ENCODE peak calls at places on chromosomes 6 and 20, in six cellular contexts. U is prostate gland, W is fibroblast of lung, O is left lung, E is stomach, T is neural progenitor cell. D is an unnamed sample.

GRCh38 chr6:16769131-16769985 is 8.1 kb upstream of the ATXN1 start:
- DNase-seq in U (peak), W (peak), O (no peak), E (peak), T (no peak), D (no peak)

GRCh38 chr6:130629640-130630039 is 197.6 kb upstream of the SMLR1 start:
- DNase-seq in U (no peak), W (no peak), O (no peak), E (no peak), T (no peak), D (no peak)

GRCh38 chr6:36323062-36323461 is 13.6 kb downstream of the BNIP5 start:
- DNase-seq in U (no peak), W (no peak), O (no peak), E (no peak), T (peak), D (no peak)

GRCh38 chr20:11677445-11678235 is 240.1 kb upstream of the BTBD3 start:
- DNase-seq in U (no peak), W (no peak), O (no peak), E (no peak), T (no peak), D (no peak)

GRCh38 chr20:325889-326644 is 715 bp downstream of the SOX12 start:
- DNase-seq in U (peak), W (peak), O (peak), E (peak), T (peak), D (peak)

GRCh38 chr6:150907385-150907784 is 41.9 kb downstream of the MTHFD1L start:
- DNase-seq in U (no peak), W (no peak), O (no peak), E (no peak), T (no peak), D (no peak)

GRCh38 chr6:144601221-144601620 is 316.1 kb downstream of the UTRN start:
- DNase-seq in U (no peak), W (peak), O (no peak), E (no peak), T (no peak), D (no peak)

GRCh38 chr6:137102050-137102848 is 57.5 kb upstream of the IL20RA start:
- DNase-seq in U (no peak), W (no peak), O (no peak), E (no peak), T (no peak), D (no peak)

GRCh38 chr6:137163732-137164318 is 9.6 kb downstream of the IL22RA2 start:
- DNase-seq in U (no peak), W (no peak), O (no peak), E (no peak), T (no peak), D (no peak)

GRCh38 chr20:54556406-54556805 is 81.0 kb downstream of the DOK5 start:
- DNase-seq in U (no peak), W (no peak), O (no peak), E (no peak), T (no peak), D (no peak)

GRCh38 chr6:36229223-36229622 is 32.7 kb downstream of the BRPF3 start:
- DNase-seq in U (no peak), W (no peak), O (no peak), E (no peak), T (no peak), D (no peak)

GRCh38 chr6:141426400-141426980 is 706.2 kb upstream of the GJE1 start:
- DNase-seq in U (no peak), W (peak), O (no peak), E (no peak), T (no peak), D (no peak)

GRCh38 chr6:25490018-25490865 is 161.8 kb upstream of the SCGN start:
- DNase-seq in U (peak), W (peak), O (no peak), E (peak), T (peak), D (peak)

GRCh38 chr20:7912551-7912950 is 27.7 kb downstream of the HAO1 start:
- DNase-seq in U (no peak), W (no peak), O (no peak), E (no peak), T (no peak), D (no peak)

GRCh38 chr20:19867940-19868371 is 109.9 kb downstream of the RIN2 start:
- DNase-seq in U (no peak), W (no peak), O (peak), E (no peak), T (no peak), D (no peak)

GRCh38 chr20:51876511-51876910 is 74.2 kb upstream of the SALL4 start:
- DNase-seq in U (no peak), W (no peak), O (no peak), E (no peak), T (no peak), D (no peak)

GRCh38 chr6:73648166-73648565 is 5.6 kb downstream of the SLC17A5 start:
- DNase-seq in U (no peak), W (peak), O (no peak), E (no peak), T (no peak), D (no peak)

GRCh38 chr20:51338692-51339440 is 203.7 kb downstream of the NFATC2 start:
- DNase-seq in U (no peak), W (peak), O (no peak), E (no peak), T (no peak), D (no peak)

GRCh38 chr6:3455490-3456394 is 1.1 kb downstream of the SLC22A23 start:
- DNase-seq in U (peak), W (no peak), O (peak), E (peak), T (peak), D (peak)

GRCh38 chr6:56756791-56757582 is 114.3 kb upstream of the DST start:
- DNase-seq in U (no peak), W (peak), O (no peak), E (no peak), T (no peak), D (no peak)

GRCh38 chr6:2140438-2141128 is 104.8 kb downstream of the GMDS start:
- DNase-seq in U (no peak), W (peak), O (no peak), E (no peak), T (no peak), D (no peak)

GRCh38 chr6:5094327-5094726 is 9.2 kb downstream of the PPP1R3G start:
- DNase-seq in U (no peak), W (peak), O (no peak), E (no peak), T (no peak), D (no peak)

GRCh38 chr6:136647363-136647763 is 97.1 kb upstream of the MAP7 start:
- DNase-seq in U (no peak), W (peak), O (no peak), E (peak), T (no peak), D (no peak)

GRCh38 chr6:16982827-16983226 is 119.0 kb upstream of the STMND1 start:
- DNase-seq in U (no peak), W (peak), O (no peak), E (no peak), T (no peak), D (no peak)

GRCh38 chr6:140434761-140435160 is 1060.3 kb upstream of the CITED2 start:
- DNase-seq in U (no peak), W (peak), O (no peak), E (no peak), T (no peak), D (no peak)

GRCh38 chr6:149482542-149483261 is 2.1 kb downstream of the ZC3H12D start:
- DNase-seq in U (no peak), W (no peak), O (no peak), E (no peak), T (no peak), D (no peak)

GRCh38 chr6:43517503-43518357 is 841 bp downstream of the POLR1C start:
- DNase-seq in U (no peak), W (peak), O (no peak), E (no peak), T (no peak), D (no peak)

GRCh38 chr20:38779247-38780097 is 26.0 kb upstream of the PPP1R16B start:
- DNase-seq in U (no peak), W (no peak), O (no peak), E (no peak), T (peak), D (no peak)

GRCh38 chr20:401682-402495 is 6.2 kb upstream of the RBCK1 start:
- DNase-seq in U (no peak), W (peak), O (no peak), E (no peak), T (no peak), D (no peak)

GRCh38 chr20:50586531-50587232 is 76.5 kb downstream of the PTPN1 start:
- DNase-seq in U (no peak), W (no peak), O (peak), E (no peak), T (no peak), D (no peak)

GRCh38 chr6:30259140-30260035 is 46.2 kb upstream of the TRIM26 start:
- DNase-seq in U (peak), W (peak), O (peak), E (peak), T (peak), D (peak)

GRCh38 chr6:88477411-88477810 is 311.3 kb upstream of the CNR1 start:
- DNase-seq in U (no peak), W (no peak), O (no peak), E (no peak), T (no peak), D (no peak)

GRCh38 chr6:88476388-88476787 is 310.2 kb upstream of the CNR1 start:
- DNase-seq in U (no peak), W (no peak), O (no peak), E (no peak), T (peak), D (no peak)

GRCh38 chr6:88473622-88474021 is 307.5 kb upstream of the CNR1 start:
- DNase-seq in U (no peak), W (no peak), O (no peak), E (no peak), T (no peak), D (no peak)

GRCh38 chr6:88474720-88475119 is 308.6 kb upstream of the CNR1 start:
- DNase-seq in U (no peak), W (no peak), O (no peak), E (no peak), T (no peak), D (no peak)

DNA sequence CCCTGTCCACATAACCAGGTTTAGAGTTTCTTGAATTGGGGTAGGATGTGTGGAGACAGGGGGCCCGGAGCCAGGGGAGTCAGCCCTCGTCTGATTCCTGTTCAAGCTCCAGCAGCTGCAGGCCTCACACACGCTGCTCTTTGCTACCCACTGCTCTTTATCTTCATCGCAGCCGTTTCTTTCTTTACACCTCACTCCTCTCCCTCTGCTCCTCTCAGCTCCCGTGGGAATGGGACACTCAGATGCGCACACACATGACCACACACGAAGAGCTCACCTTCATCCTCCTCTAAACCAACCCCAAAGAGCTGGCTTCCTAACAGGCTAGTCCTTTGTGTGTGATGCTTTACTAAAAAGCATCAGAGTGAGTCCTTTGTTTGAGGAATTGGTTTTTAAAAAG is 306.6 kb upstream of the CNR1 start:
- DNase-seq in U (no peak), W (no peak), O (no peak), E (no peak), T (peak), D (no peak)
- H3K27ac ChIP-seq in U (no peak), W (no peak), O (no peak), E (no peak), T (no peak), D (no peak)

GRCh38 chr20:57310821-57311514 is 18.6 kb upstream of the SPO11 start:
- DNase-seq in U (no peak), W (no peak), O (no peak), E (no peak), T (no peak), D (no peak)
- TF ChIP-seq CTCF in U (no peak), W (no peak), O (no peak), E (no peak), T (no peak), D (no peak)

DNA sequence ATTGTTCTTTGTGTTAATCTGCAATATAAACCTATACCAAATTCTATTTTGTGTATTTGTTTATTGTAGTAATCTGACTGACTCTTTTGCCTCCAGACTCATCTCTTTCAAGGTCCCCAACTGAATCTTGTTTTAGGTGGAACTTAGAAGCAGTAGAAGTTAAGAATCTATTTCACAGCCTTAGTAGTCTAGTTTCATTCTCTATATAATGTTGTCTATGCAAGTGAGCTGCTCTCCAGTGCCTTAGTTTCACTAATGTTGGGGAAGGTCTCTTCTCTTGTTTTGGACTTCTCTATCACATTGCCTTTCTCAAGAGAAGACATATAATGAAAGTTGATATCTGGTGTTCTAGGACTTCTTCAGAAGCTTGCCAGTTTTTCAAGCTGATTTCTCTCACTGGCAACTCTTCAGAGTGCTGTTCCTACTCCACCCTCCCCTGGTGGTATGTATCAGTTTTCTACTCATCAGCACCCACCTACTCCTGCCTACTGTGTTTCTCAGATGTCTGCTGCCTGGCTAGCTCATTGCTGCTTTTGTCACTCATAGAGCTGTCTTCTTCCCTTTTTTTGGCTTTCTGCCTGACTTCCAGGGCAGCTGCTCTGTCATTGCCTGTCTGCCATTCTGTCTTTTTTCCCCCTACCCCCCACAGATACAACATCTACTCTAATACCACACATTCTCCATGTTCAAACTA is 82.1 kb downstream of the PTPRA start:
- DNase-seq in U (no peak), W (no peak), O (no peak), E (no peak), T (no peak), D (no peak)
- H3K27ac ChIP-seq in U (no peak), W (no peak), O (no peak), E (no peak), T (no peak), D (no peak)

GRCh38 chr6:49570474-49571079 is 20.1 kb downstream of the C6orf141 start:
- DNase-seq in U (no peak), W (peak), O (no peak), E (no peak), T (no peak), D (no peak)
- TF ChIP-seq CTCF in U (no peak), W (no peak), O (no peak), E (no peak), T (no peak), D (no peak)

GRCh38 chr6:116278478-116278822 is 1.3 kb downstream of the TSPYL1 start:
- DNase-seq in U (no peak), W (no peak), O (no peak), E (no peak), T (no peak), D (peak)

GRCh38 chr6:116280161-116280959 is 630 bp upstream of the TSPYL1 start:
- DNase-seq in U (no peak), W (no peak), O (no peak), E (no peak), T (no peak), D (no peak)

GRCh38 chr6:116279232-116280160 is at the start of gene TSPYL1:
- DNase-seq in U (peak), W (peak), O (peak), E (peak), T (peak), D (peak)

GRCh38 chr6:116278853-116279231 is 888 bp downstream of the TSPYL1 start:
- DNase-seq in U (peak), W (no peak), O (no peak), E (no peak), T (no peak), D (peak)

DNA sequence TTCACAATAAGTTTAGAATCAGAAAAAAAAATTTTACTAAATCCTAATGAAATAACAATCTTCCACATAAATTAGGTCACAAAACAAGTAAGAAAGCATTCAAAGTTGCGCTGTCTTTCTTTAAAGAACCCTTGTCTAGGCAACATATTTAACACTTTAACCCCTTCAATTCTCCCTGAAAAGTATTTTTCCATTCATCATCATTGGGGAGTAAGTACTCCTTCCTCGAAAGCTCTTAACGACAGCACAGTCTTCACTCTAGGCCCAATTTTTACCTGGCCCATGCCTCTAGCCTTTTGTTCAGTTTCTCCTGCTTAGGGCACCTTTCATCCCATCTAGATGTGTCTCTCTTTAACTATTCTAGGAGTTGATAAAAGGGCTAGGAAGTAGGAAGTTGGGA is 2.6 kb downstream of the TSPYL1 start:
- DNase-seq in U (no peak), W (no peak), O (no peak), E (no peak), T (no peak), D (no peak)
- H3K27ac ChIP-seq in U (no peak), W (no peak), O (no peak), E (peak), T (no peak), D (no peak)

DNA sequence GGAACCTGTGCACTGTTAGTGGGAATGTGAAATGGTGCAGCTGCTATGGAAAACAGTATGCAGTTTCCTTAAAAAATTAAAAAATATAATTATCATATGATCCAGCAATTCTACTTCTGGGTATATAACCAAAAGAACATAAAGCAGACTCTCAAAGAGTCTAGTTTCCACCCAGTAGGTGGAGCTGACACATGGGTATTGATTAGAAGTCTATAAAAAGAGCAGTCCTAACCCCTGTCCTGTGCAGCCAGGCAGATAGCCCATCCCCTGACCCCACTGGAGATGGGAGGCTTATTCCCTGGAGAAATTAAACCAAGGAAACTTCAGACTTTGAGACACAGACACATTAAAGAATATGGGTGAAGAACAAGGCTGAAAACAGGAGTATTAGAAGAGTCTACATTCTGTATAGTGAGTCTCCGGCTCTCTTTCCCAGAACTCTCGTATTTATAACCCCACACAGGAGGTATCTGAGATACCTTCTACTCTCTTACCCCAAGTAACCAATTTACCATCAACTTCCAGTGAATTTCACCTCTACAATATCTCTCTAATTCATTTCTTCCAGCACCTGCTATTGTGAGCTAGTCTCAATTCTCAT is 92.3 kb downstream of the SEL1L2 start:
- DNase-seq in U (no peak), W (no peak), O (no peak), E (no peak), T (peak), D (no peak)
- TF ChIP-seq CTCF in U (no peak), W (no peak), O (no peak), E (no peak), T (peak), D (no peak)

GRCh38 chr6:142803027-142803426 is 141.9 kb downstream of the HIVEP2 start:
- DNase-seq in U (no peak), W (no peak), O (no peak), E (no peak), T (no peak), D (no peak)
- H3K27ac ChIP-seq in U (no peak), W (no peak), O (no peak), E (no peak), T (no peak), D (no peak)

D was measured in pancreas.